ENCODE peak calls at places on chromosome 13, in five cellular contexts. Z is transverse colon, J is suprapubic skin, C is A549, L is stomach. M is an unnamed sample.
A peak's percentile ranks its signal among the peaks of the same experiment; 100 is the strongest.

GRCh38 chr13:77325371-77325941 is 1.4 kb downstream of the MYCBP2 start:
- DNase-seq in Z (no peak), J (no peak), C (no peak), L (no peak), M (no peak)

GRCh38 chr13:85405316-85405897 is 393.8 kb downstream of the SLITRK6 start:
- DNase-seq in Z (no peak), J (no peak), C (no peak), L (no peak), M (no peak)

GRCh38 chr13:51912091-51912490 is 50.3 kb downstream of the CCDC70 start:
- DNase-seq in Z (no peak), J (no peak), C (no peak), L (peak; percentile 50), M (no peak)

GRCh38 chr13:38602261-38602660 is 84.6 kb upstream of the FREM2 start:
- DNase-seq in Z (no peak), J (no peak), C (no peak), L (no peak), M (no peak)

GRCh38 chr13:107866666-107867623 is 348.4 kb downstream of the LIG4 start:
- DNase-seq in Z (no peak), J (no peak), C (no peak), L (no peak), M (no peak)

GRCh38 chr13:85816413-85816812 is 17.2 kb upstream of the SLITRK6 start:
- DNase-seq in Z (no peak), J (no peak), C (peak; percentile 18), L (no peak), M (no peak)

GRCh38 chr13:29934531-29935308 is 84.3 kb upstream of the UBL3 start:
- DNase-seq in Z (no peak), J (no peak), C (no peak), L (no peak), M (no peak)

GRCh38 chr13:80469841-80470378 is 129.0 kb upstream of the SPRY2 start:
- DNase-seq in Z (peak; percentile 37), J (peak; percentile 86), C (peak; percentile 65), L (no peak), M (peak; percentile 66)

GRCh38 chr13:34208326-34208725 is 390.4 kb downstream of the RFC3 start:
- DNase-seq in Z (no peak), J (no peak), C (no peak), L (no peak), M (no peak)

GRCh38 chr13:65600702-65601101 is 1629.4 kb downstream of the PCDH9 start:
- DNase-seq in Z (no peak), J (no peak), C (peak; percentile 1), L (no peak), M (no peak)

GRCh38 chr13:47901451-47901850 is 99.6 kb downstream of the SUCLA2 start:
- DNase-seq in Z (no peak), J (no peak), C (no peak), L (no peak), M (no peak)

GRCh38 chr13:59963383-59963782 is 200.3 kb downstream of the DIAPH3 start:
- DNase-seq in Z (no peak), J (no peak), C (no peak), L (no peak), M (no peak)

GRCh38 chr13:75312884-75313520 is 169.0 kb downstream of the TBC1D4 start:
- DNase-seq in Z (no peak), J (no peak), C (no peak), L (no peak), M (no peak)

GRCh38 chr13:113927661-113928581 is 46.0 kb downstream of the C13orf46 start:
- DNase-seq in Z (peak; percentile 37), J (peak; percentile 83), C (no peak), L (peak; percentile 32), M (peak; percentile 77)

GRCh38 chr13:25406377-25406776 is 34.6 kb downstream of the ATP8A2 start:
- DNase-seq in Z (no peak), J (no peak), C (peak; percentile 4), L (no peak), M (no peak)

GRCh38 chr13:28638756-28639155 is 20.2 kb upstream of the POMP start:
- DNase-seq in Z (no peak), J (no peak), C (no peak), L (no peak), M (no peak)

GRCh38 chr13:24887759-24888158 is 123.8 kb downstream of the RNF17 start:
- DNase-seq in Z (no peak), J (no peak), C (no peak), L (no peak), M (no peak)

GRCh38 chr13:80550856-80551532 is 210.1 kb upstream of the SPRY2 start:
- DNase-seq in Z (no peak), J (no peak), C (no peak), L (no peak), M (no peak)

DNA sequence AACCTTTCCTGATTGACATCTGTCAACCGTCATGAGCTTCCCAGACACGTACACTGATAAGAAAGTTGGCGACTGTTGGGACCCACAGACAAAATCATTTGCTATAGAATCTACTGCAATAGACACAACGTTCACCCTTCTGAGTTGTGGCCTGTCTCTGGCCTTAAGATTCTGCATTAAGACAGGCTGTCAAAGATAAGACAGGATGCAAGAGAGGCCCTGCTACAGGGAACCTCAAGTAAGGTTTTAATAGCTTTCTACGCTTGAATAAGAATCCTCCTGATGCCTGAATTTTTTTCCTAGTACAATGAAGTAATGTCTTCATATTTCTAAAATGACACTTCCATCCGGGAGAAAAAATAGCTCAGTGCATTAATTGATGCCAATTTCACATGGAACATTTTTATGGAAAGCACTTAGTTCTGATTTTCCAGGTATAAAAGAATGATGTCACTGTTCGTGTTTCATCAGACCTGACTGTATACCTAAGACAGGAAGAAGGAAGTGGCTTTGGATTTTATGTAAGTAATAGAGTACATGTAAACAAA is 275.3 kb upstream of the GPC6 start:
- DNase-seq in Z (no peak), J (no peak), C (no peak), L (no peak), M (no peak)
- TF ChIP-seq EP300 in Z (no peak), J (no peak), C (no peak), L (no peak), M (no peak)

GRCh38 chr13:106087201-106087600 is 448.3 kb downstream of the EFNB2 start:
- DNase-seq in Z (peak; percentile 68), J (no peak), C (no peak), L (no peak), M (no peak)

GRCh38 chr13:106089251-106089940 is 446.1 kb downstream of the EFNB2 start:
- DNase-seq in Z (no peak), J (no peak), C (no peak), L (no peak), M (no peak)

GRCh38 chr13:106078191-106078590 is 457.3 kb downstream of the EFNB2 start:
- DNase-seq in Z (no peak), J (no peak), C (no peak), L (no peak), M (no peak)

GRCh38 chr13:106088094-106088493 is 447.4 kb downstream of the EFNB2 start:
- DNase-seq in Z (no peak), J (no peak), C (no peak), L (no peak), M (no peak)

DNA sequence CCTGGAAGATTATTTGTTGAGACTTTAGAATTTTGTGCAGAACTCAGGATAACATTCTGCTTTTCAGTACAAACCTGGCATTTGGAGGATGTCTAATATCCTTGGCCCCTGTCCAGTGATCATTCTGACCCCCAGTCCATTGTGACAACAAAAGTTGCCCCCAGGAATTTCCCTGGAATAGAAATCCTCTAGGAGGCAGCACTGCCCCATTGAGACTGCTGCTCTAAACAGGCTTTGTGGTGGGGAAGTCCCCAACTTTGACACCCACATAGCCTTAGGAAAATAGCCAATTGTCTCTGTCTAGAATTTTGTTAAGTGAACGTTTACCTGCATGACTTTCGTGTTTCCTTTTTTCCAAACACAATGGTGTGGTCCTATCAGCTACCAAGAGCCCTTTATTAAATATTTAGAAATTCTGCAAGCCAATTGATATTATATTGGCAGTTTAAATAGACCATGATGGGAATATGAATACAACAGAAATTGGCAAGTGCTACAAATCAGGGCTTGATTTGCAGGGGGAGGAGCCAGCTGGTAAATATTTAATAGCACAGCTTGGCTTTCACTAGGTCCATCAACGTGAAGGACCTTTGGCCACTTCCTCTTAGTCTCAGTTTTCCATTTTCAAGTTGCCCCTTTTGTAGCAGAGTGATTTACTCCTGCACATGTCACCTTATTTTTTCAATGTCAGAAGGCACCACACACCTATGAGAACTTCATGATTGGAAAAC is 451.7 kb downstream of the EFNB2 start:
- DNase-seq in Z (peak; percentile 43), J (no peak), C (peak; percentile 19), L (peak; percentile 41), M (no peak)
- TF ChIP-seq CTCF in Z (peak; percentile 76), J (no peak), C (peak; percentile 43), L (peak; percentile 67), M (peak; percentile 45)

DNA sequence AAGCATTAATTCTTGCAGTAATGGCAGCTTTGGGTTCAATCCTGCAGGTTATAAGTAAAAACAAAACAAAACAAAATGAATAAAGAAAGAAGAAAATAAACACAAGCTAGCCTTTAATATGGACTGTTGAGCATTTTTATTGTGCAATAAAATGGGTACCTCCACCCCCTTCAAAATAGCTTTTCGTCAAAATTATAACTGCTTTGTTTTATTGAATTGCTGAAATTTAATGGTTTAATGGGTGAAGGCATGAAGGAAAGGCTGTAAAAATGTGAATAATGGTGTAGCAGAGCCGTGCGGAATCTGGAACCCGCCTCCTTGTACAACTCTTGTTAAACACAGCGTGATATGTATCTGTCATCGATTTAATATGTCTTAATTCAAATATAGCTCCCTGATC is 2.2 kb upstream of the ZIC5 start:
- DNase-seq in Z (no peak), J (no peak), C (no peak), L (no peak), M (no peak)
- H3K4me1 ChIP-seq in Z (peaks cover 28% of the 10 kb centered on the region), J (peaks cover 34% of the 10 kb centered on the region), C (no peaks in the 10 kb centered on the region), L (peaks cover 33% of the 10 kb centered on the region), M (peaks cover 39% of the 10 kb centered on the region)

GRCh38 chr13:67763984-67764383 is 533.8 kb upstream of the PCDH9 start:
- DNase-seq in Z (no peak), J (no peak), C (no peak), L (no peak), M (no peak)
- TF ChIP-seq EP300 in Z (no peak), J (no peak), C (no peak), L (no peak), M (no peak)

M was measured in tibial nerve.